ENCODE peak calls at places on chromosome 21, in four cellular contexts. O, R, E and W are unnamed samples.

GRCh38 chr21:40177979-40178378 is 310.7 kb downstream of the PCP4 start:
- DNase-seq in O (no peak), R (no peak), E (no peak), W (no peak)

GRCh38 chr21:44524412-44525371 is 15.3 kb downstream of the KRTAP10-1 start:
- DNase-seq in O (no peak), R (no peak), E (no peak), W (no peak)

GRCh38 chr21:37225440-37225839 is 41.7 kb downstream of the VPS26C start:
- DNase-seq in O (no peak), R (no peak), E (no peak), W (peak; percentile 17)

GRCh38 chr21:36684957-36685714 is 13.8 kb upstream of the SIM2 start:
- DNase-seq in O (no peak), R (no peak), E (no peak), W (no peak)

GRCh38 chr21:20257052-20257451 is 741.2 kb upstream of the NCAM2 start:
- DNase-seq in O (no peak), R (no peak), E (no peak), W (no peak)

GRCh38 chr21:30577766-30578165 is 12.4 kb downstream of the KRTAP22-2 start:
- DNase-seq in O (no peak), R (no peak), E (no peak), W (no peak)

GRCh38 chr21:44255519-44255981 is 6.1 kb downstream of the DNMT3L start:
- DNase-seq in O (no peak), R (no peak), E (no peak), W (peak; percentile 47)

GRCh38 chr21:45041351-45041805 is 33.0 kb upstream of the ADARB1 start:
- DNase-seq in O (peak; percentile 67), R (no peak), E (peak; percentile 61), W (peak; percentile 69)

GRCh38 chr21:37904879-37905278 is 11.4 kb downstream of the KCNJ6 start:
- DNase-seq in O (peak; percentile 52), R (no peak), E (no peak), W (no peak)

GRCh38 chr21:32726742-32727477 is 903 bp downstream of the SYNJ1 start:
- DNase-seq in O (peak; percentile 18), R (no peak), E (peak; percentile 42), W (peak; percentile 18)

GRCh38 chr21:44487831-44488230 is 32.5 kb downstream of the LRRC3 start:
- DNase-seq in O (no peak), R (peak; percentile 43), E (no peak), W (peak; percentile 86)

GRCh38 chr21:43467785-43468184 is 40.9 kb upstream of the SIK1 start:
- DNase-seq in O (no peak), R (no peak), E (no peak), W (no peak)

GRCh38 chr21:46097826-46098286 is at the start of gene COL6A2:
- DNase-seq in O (peak; percentile 75), R (peak; percentile 15), E (peak; percentile 52), W (peak; percentile 98)

GRCh38 chr21:17783003-17783402 is 36.2 kb downstream of the C21orf91 start:
- DNase-seq in O (no peak), R (no peak), E (no peak), W (no peak)
- H3K4me3 ChIP-seq in O (no peak overlapping the region), R (no peak overlapping the region), E (no peak overlapping the region), W (no peak overlapping the region)

GRCh38 chr21:41677671-41678015 is 89.2 kb downstream of the RIPK4 start:
- DNase-seq in O (no peak), R (no peak), E (no peak), W (no peak)

GRCh38 chr21:41678944-41679343 is 87.9 kb downstream of the RIPK4 start:
- DNase-seq in O (peak; percentile 86), R (peak; percentile 82), E (peak; percentile 96), W (peak; percentile 94)

GRCh38 chr21:41680444-41681335 is 86.2 kb downstream of the RIPK4 start:
- DNase-seq in O (no peak), R (no peak), E (no peak), W (no peak)

GRCh38 chr21:41676198-41676597 is 90.7 kb downstream of the RIPK4 start:
- DNase-seq in O (no peak), R (no peak), E (no peak), W (no peak)

GRCh38 chr21:41678016-41678935 is 88.6 kb downstream of the RIPK4 start:
- DNase-seq in O (no peak), R (no peak), E (peak; percentile 80), W (no peak)
- H3K4me3 ChIP-seq in O (no peak overlapping the region), R (no peak overlapping the region), E (no peak overlapping the region), W (no peak overlapping the region)

GRCh38 chr21:16193758-16194606 is 464.2 kb downstream of the USP25 start:
- DNase-seq in O (peak; percentile 58), R (peak; percentile 27), E (peak; percentile 12), W (peak; percentile 16)
- H3K4me3 ChIP-seq in O (peak overlapping the region; percentile 68), R (no peak overlapping the region), E (peak overlapping the region; percentile 12), W (no peak overlapping the region)

GRCh38 chr21:25640671-25641292 is 1.7 kb downstream of the JAM2 start:
- DNase-seq in O (no peak), R (no peak), E (no peak), W (no peak)
- H3K4me3 ChIP-seq in O (peak overlapping the region; percentile 92), R (peak overlapping the region; percentile 84), E (peak overlapping the region; percentile 50), W (peak overlapping the region; percentile 55)

GRCh38 chr21:41762236-41762635 is 4.6 kb downstream of the RIPK4 start:
- DNase-seq in O (no peak), R (peak; percentile 64), E (no peak), W (peak; percentile 91)
- H3K4me3 ChIP-seq in O (peak overlapping the region; percentile 57), R (peak overlapping the region; percentile 61), E (no peak overlapping the region), W (peak overlapping the region; percentile 40)